ENCODE peak calls at places on chromosome 21, in eight cellular contexts. B is thyroid gland; E is SW480; D is stimulated activated CD4-positive, alpha-beta T cell treated with anti-CD3 and anti-CD28 coated beads, Interleukin-4, amount 100 ng/mL, for 48 hours; V is lower leg skin; C is midbrain; X is head of caudate nucleus; P is stimulated activated CD8-positive, alpha-beta memory T cell treated with anti-CD3 and anti-CD28 coated beads, Interleukin-4, amount 100 ng/mL, for 1 hour. N is an unnamed sample.

GRCh38 chr21:22288885-22289509 is 1290.8 kb downstream of the NCAM2 start:
- DNase-seq in P (no peak), X (no peak), C (no peak), B (no peak), D (no peak), V (no peak), E (no peak), N (no peak)

GRCh38 chr21:41928621-41929220 is 25.1 kb downstream of the C2CD2 start:
- DNase-seq in P (no peak), E (no peak), X (no peak), C (no peak), V (no peak), B (no peak), D (no peak), N (no peak)

GRCh38 chr21:36627242-36627641 is 71.7 kb upstream of the SIM2 start:
- DNase-seq in E (no peak), V (no peak), X (no peak), D (no peak), C (no peak), P (no peak), B (no peak), N (no peak)

GRCh38 chr21:34926784-34927548 is 122.1 kb downstream of the RUNX1 start:
- DNase-seq in X (no peak), V (no peak), C (no peak), B (no peak), D (no peak), P (no peak), E (peak), N (no peak)

GRCh38 chr21:16891821-16892220 is 621.0 kb upstream of the CXADR start:
- DNase-seq in X (no peak), V (no peak), B (peak), E (no peak), C (no peak), P (no peak), D (no peak), N (no peak)

GRCh38 chr21:46100020-46100419 is 2.1 kb downstream of the COL6A2 start:
- DNase-seq in D (no peak), X (no peak), V (peak), B (no peak), P (no peak), E (no peak), C (no peak), N (no peak)

GRCh38 chr21:26842300-26842699 is 2.9 kb downstream of the ADAMTS1 start:
- DNase-seq in P (no peak), D (no peak), X (no peak), B (peak), V (no peak), C (no peak), E (no peak), N (no peak)

GRCh38 chr21:29145354-29145782 is 14.9 kb downstream of the MAP3K7CL start:
- DNase-seq in X (no peak), V (peak), B (no peak), E (peak), P (no peak), D (no peak), C (peak), N (no peak)

GRCh38 chr21:36466061-36466511 is 13.8 kb downstream of the CLDN14 start:
- DNase-seq in V (no peak), P (no peak), X (no peak), B (no peak), D (no peak), C (no peak), E (no peak), N (no peak)

GRCh38 chr21:31671146-31671716 is 11.7 kb downstream of the SOD1 start:
- DNase-seq in X (no peak), E (no peak), D (no peak), P (no peak), B (no peak), V (no peak), C (no peak), N (no peak)

GRCh38 chr21:42009018-42009830 is 936 bp downstream of the ZBTB21 start:
- DNase-seq in D (peak), C (peak), X (peak), V (peak), E (peak), P (no peak), B (peak), N (peak)

GRCh38 chr21:45390831-45391742 is 13.9 kb upstream of the COL18A1 start:
- DNase-seq in V (no peak), D (no peak), C (no peak), E (no peak), X (no peak), B (peak), P (no peak), N (no peak)

GRCh38 chr21:35395728-35396127 is 346.6 kb upstream of the RUNX1 start:
- DNase-seq in V (no peak), B (no peak), C (no peak), X (no peak), D (no peak), P (no peak), E (peak), N (no peak)

GRCh38 chr21:38323721-38324591 is 67.2 kb downstream of the KCNJ15 start:
- DNase-seq in B (no peak), P (no peak), X (no peak), D (no peak), E (peak), V (no peak), C (no peak), N (no peak)

GRCh38 chr21:31182231-31183129 is 144.2 kb upstream of the KRTAP19-8 start:
- DNase-seq in P (no peak), B (no peak), X (peak), E (no peak), V (no peak), C (no peak), D (peak), N (no peak)

GRCh38 chr21:44390886-44391285 is 37.5 kb downstream of the TRPM2 start:
- DNase-seq in E (no peak), X (no peak), C (no peak), V (no peak), B (no peak), P (no peak), D (no peak), N (no peak)

GRCh38 chr21:42061195-42061865 is 9.8 kb upstream of the UMODL1 start:
- DNase-seq in D (peak), C (peak), E (no peak), P (no peak), B (no peak), V (no peak), X (no peak), N (no peak)

GRCh38 chr21:46117586-46118304 is 19.8 kb downstream of the COL6A2 start:
- DNase-seq in P (no peak), B (no peak), V (no peak), C (no peak), D (no peak), X (no peak), E (no peak), N (no peak)